ENCODE peak calls at places on chromosome 14, in nine cellular contexts. M, N, B, H, G, Z, P, O and W are unnamed samples.
A peak's percentile ranks its signal among the peaks of the same experiment; 100 is the strongest.

GRCh38 chr14:73027546-73027945 is 640 bp upstream of the ZFYVE1 start:
- DNase-seq in M (no peak), N (no peak), H (no peak), B (no peak), G (no peak), Z (no peak), O (no peak), P (no peak), W (no peak)

GRCh38 chr14:54818201-54819133 is 84.2 kb downstream of the GCH1 start:
- DNase-seq in G (no peak), O (peak; percentile 69), B (no peak), M (peak; percentile 88), H (no peak), Z (peak; percentile 20), P (peak; percentile 24), N (no peak), W (peak; percentile 91)

GRCh38 chr14:50055461-50056228 is 60.7 kb downstream of the VCPKMT start:
- DNase-seq in P (no peak), H (no peak), G (peak; percentile 36), N (no peak), Z (peak; percentile 46), B (no peak), O (no peak), M (no peak), W (no peak)

GRCh38 chr14:61256826-61257468 is 24.2 kb downstream of the TMEM30B start:
- DNase-seq in B (no peak), M (no peak), O (no peak), H (no peak), N (no peak), G (no peak), P (no peak), Z (peak; percentile 84), W (no peak)

GRCh38 chr14:104930526-104931322 is 6.0 kb downstream of the PLD4 start:
- DNase-seq in O (no peak), H (no peak), Z (no peak), N (no peak), M (no peak), P (no peak), G (no peak), B (no peak), W (no peak)

GRCh38 chr14:103538291-103539055 is 9.5 kb downstream of the TRMT61A start:
- DNase-seq in B (no peak), N (no peak), Z (no peak), G (no peak), M (no peak), O (no peak), H (peak; percentile 46), P (no peak), W (no peak)

GRCh38 chr14:76653875-76654572 is 107.2 kb upstream of the VASH1 start:
- DNase-seq in H (no peak), P (no peak), G (no peak), O (no peak), Z (no peak), M (no peak), N (no peak), B (no peak), W (no peak)

GRCh38 chr14:34046799-34047520 is 96.1 kb upstream of the EGLN3 start:
- DNase-seq in Z (no peak), H (no peak), P (no peak), M (no peak), O (no peak), G (no peak), N (no peak), B (no peak), W (no peak)

GRCh38 chr14:104431351-104431928 is 148.1 kb upstream of the C14orf180 start:
- DNase-seq in M (no peak), P (no peak), G (peak; percentile 58), H (peak; percentile 23), O (no peak), B (no peak), N (no peak), Z (no peak), W (no peak)

GRCh38 chr14:27040552-27040951 is 442.7 kb upstream of the NOVA1 start:
- DNase-seq in G (no peak), N (no peak), M (no peak), Z (no peak), B (no peak), O (no peak), H (no peak), P (no peak), W (no peak)

GRCh38 chr14:96086032-96086431 is 46.9 kb downstream of the C14orf132 start:
- DNase-seq in O (peak; percentile 86), M (peak; percentile 70), H (no peak), G (peak; percentile 90), P (no peak), B (no peak), N (no peak), Z (no peak), W (no peak)

GRCh38 chr14:92412912-92413311 is 89.9 kb downstream of the SLC24A4 start:
- DNase-seq in M (no peak), P (no peak), N (no peak), Z (no peak), B (no peak), G (no peak), O (peak; percentile 61), H (no peak), W (no peak)

GRCh38 chr14:92415969-92416368 is 93.0 kb downstream of the SLC24A4 start:
- DNase-seq in N (no peak), H (no peak), O (no peak), G (no peak), M (no peak), Z (no peak), P (no peak), B (no peak), W (no peak)

GRCh38 chr14:92409069-92409468 is 86.1 kb downstream of the SLC24A4 start:
- DNase-seq in Z (no peak), N (no peak), G (no peak), O (no peak), M (peak; percentile 83), H (no peak), B (no peak), P (peak; percentile 17), W (no peak)

GRCh38 chr14:92417759-92418158 is 94.8 kb downstream of the SLC24A4 start:
- DNase-seq in B (no peak), G (no peak), Z (no peak), O (no peak), M (peak; percentile 18), H (peak; percentile 51), N (peak; percentile 59), P (no peak), W (no peak)

DNA sequence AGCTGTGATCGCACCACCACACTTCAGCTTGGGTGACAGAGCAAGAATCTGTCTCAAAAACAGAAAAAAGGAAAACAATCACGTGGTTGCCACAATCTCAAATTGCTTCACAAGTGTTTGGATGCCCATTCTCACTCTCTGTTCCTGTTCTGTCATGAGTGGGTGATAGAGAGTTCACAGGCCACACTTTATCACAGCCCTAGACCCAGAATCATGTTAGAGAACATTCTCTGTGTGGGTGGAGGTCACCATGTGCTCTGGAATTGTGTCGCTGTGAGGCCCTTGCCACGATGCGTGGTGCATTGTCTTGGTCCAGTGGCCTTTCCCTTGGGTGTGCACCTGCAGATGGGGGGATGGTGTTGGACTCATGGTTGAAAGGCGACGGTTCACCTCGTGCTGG is 91.7 kb downstream of the SLC24A4 start:
- DNase-seq in H (no peak), N (no peak), P (no peak), O (no peak), B (no peak), Z (no peak), M (no peak), G (no peak), W (no peak)
- H3K4me1 ChIP-seq in H (peaks cover 6% of the 10 kb centered on the region), N (no peaks in the 10 kb centered on the region), P (peaks cover 6% of the 10 kb centered on the region), O (peaks cover 11% of the 10 kb centered on the region), B (no peaks in the 10 kb centered on the region), Z (no peaks in the 10 kb centered on the region), M (no peaks in the 10 kb centered on the region), G (no peaks in the 10 kb centered on the region), W (no peaks in the 10 kb centered on the region)

GRCh38 chr14:64880382-64881121 is 845 bp upstream of the SPTB start:
- DNase-seq in N (peak; percentile 35), G (no peak), P (peak; percentile 43), M (peak; percentile 2), Z (peak; percentile 8), B (peak; percentile 72), H (peak; percentile 56), O (no peak), W (peak; percentile 18)
- H3K27me3 ChIP-seq in N (peaks cover 3% of the 10 kb centered on the region), G (peaks cover 79% of the 10 kb centered on the region), P (peaks cover 76% of the 10 kb centered on the region), M (peaks cover 87% of the 10 kb centered on the region), Z (peaks cover 49% of the 10 kb centered on the region), B (peaks cover 17% of the 10 kb centered on the region), H (peaks cover 47% of the 10 kb centered on the region), O (peaks cover 80% of the 10 kb centered on the region), W (peaks cover 16% of the 10 kb centered on the region)

GRCh38 chr14:31280871-31281220 is 73.3 kb upstream of the HECTD1 start:
- DNase-seq in O (no peak), P (no peak), B (no peak), H (no peak), Z (no peak), G (no peak), M (no peak), N (no peak), W (no peak)

GRCh38 chr14:31275731-31276130 is 68.1 kb upstream of the HECTD1 start:
- DNase-seq in P (no peak), M (no peak), B (no peak), Z (no peak), H (no peak), G (no peak), N (no peak), O (no peak), W (no peak)

GRCh38 chr14:31277085-31277484 is 69.5 kb upstream of the HECTD1 start:
- DNase-seq in Z (no peak), G (no peak), P (no peak), O (no peak), H (no peak), B (no peak), M (no peak), N (no peak), W (no peak)

GRCh38 chr14:31280132-31280870 is 72.7 kb upstream of the HECTD1 start:
- DNase-seq in N (no peak), P (no peak), G (no peak), M (no peak), H (no peak), O (no peak), Z (no peak), B (no peak), W (no peak)

DNA sequence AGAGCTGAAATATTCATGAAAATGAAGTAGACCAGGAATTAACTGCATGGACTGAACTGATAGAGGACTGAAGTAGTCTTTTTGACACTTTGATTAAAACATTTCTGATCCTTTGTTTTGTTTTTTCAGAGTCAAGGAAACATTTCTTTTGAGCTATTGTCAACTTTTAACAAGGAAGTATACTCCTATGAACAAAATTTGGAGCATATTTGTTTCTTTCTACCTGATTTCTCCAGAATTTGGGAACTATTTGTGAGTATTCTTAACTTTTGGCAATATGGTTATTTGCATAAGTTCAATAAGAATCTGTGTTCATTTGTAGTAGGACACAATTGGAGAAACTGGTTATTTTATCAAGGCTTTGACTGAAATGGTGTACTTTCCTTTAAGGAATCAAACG is 71.3 kb upstream of the HECTD1 start:
- DNase-seq in B (no peak), N (no peak), G (no peak), H (no peak), Z (no peak), O (no peak), M (no peak), P (no peak), W (no peak)
- H3K9me3 ChIP-seq in B (no peaks in the 10 kb centered on the region), N (no peaks in the 10 kb centered on the region), G (peaks cover 22% of the 10 kb centered on the region), H (peaks cover 9% of the 10 kb centered on the region), Z (no peaks in the 10 kb centered on the region), O (peaks cover 8% of the 10 kb centered on the region), M (peaks cover 3% of the 10 kb centered on the region), P (peaks cover 8% of the 10 kb centered on the region), W (no peaks in the 10 kb centered on the region)

DNA sequence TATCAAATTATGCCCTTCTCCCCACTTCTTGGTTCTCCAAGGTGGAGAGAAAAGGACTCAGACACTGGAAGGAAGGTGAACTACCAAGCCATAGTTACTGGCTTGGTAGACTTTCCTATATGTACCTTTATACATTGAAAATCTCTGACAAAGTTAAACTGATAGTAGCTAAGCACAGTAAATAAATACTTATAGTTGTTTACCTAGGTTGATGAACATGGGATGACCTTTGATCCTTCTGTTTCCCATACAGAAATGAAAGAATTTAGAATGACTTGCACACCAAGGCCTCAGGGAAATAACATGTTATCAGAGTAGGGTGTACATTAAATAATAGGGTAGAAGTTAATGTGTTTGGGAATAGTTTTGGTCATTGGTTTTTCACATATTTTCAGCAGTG is 6.7 kb downstream of the ARHGAP5 start:
- DNase-seq in O (no peak), B (no peak), Z (no peak), M (no peak), P (no peak), H (no peak), N (no peak), G (no peak), W (peak; percentile 78)
- H3K4me1 ChIP-seq in O (peaks cover 4% of the 10 kb centered on the region), B (peaks cover 8% of the 10 kb centered on the region), Z (peaks cover 3% of the 10 kb centered on the region), M (peaks cover 61% of the 10 kb centered on the region), P (peaks cover 98% of the 10 kb centered on the region), H (peaks cover 57% of the 10 kb centered on the region), N (peaks cover 2% of the 10 kb centered on the region), G (peaks cover 78% of the 10 kb centered on the region), W (peaks cover 8% of the 10 kb centered on the region)